ENCODE peak calls at places on chromosomes 12 and 14, in four cellular contexts. U is OCI-LY7, S is DND-41, A is heart right ventricle. D is an unnamed sample. For H3K4me1, the result is how much of the 10 kb centered on the place peaks cover.

GRCh38 chr14:102908766-102909455 is 13.6 kb upstream of the AMN start:
- DNase-seq in A (no peak), U (no peak), S (no peak), D (no peak)

GRCh38 chr14:30573203-30573814 is 14.4 kb downstream of the G2E3 start:
- DNase-seq in U (no peak), S (no peak), A (no peak), D (no peak)

GRCh38 chr12:101018540-101018939 is 191.5 kb downstream of the SLC5A8 start:
- DNase-seq in U (no peak), A (no peak), S (no peak), D (no peak)

GRCh38 chr12:9711664-9712063 is 21.2 kb downstream of the CLECL1 start:
- DNase-seq in A (no peak), U (no peak), S (no peak), D (no peak)

GRCh38 chr12:94545937-94546771 is 86.5 kb upstream of the CEP83 start:
- DNase-seq in S (no peak), A (peak), U (peak), D (peak)

GRCh38 chr14:67551940-67552339 is 18.9 kb downstream of the PLEKHH1 start:
- DNase-seq in U (no peak), A (no peak), S (no peak), D (no peak)

GRCh38 chr12:106249411-106250135 is 1.8 kb upstream of the CKAP4 start:
- DNase-seq in S (no peak), U (peak), A (no peak), D (no peak)

GRCh38 chr14:97713023-97713422 is 915.8 kb downstream of the VRK1 start:
- DNase-seq in U (no peak), S (no peak), A (no peak), D (no peak)

GRCh38 chr14:21454843-21455550 is 926 bp downstream of the CHD8 start:
- DNase-seq in A (no peak), U (peak), S (no peak), D (no peak)

GRCh38 chr12:25069221-25069620 is 120.3 kb upstream of the BCAT1 start:
- DNase-seq in A (no peak), U (no peak), S (no peak), D (no peak)

GRCh38 chr14:104886690-104887622 is 21.9 kb downstream of the CEP170B start:
- DNase-seq in U (no peak), A (no peak), S (no peak), D (no peak)

GRCh38 chr14:103451401-103451800 is 66.2 kb downstream of the MARK3 start:
- DNase-seq in U (no peak), S (no peak), A (no peak), D (no peak)

GRCh38 chr12:1977109-1977508 is 27.1 kb downstream of the DCP1B start:
- DNase-seq in S (no peak), A (no peak), U (no peak), D (no peak)

GRCh38 chr14:24032727-24033418 is 18.9 kb upstream of the CARMIL3 start:
- DNase-seq in A (no peak), S (no peak), U (no peak), D (no peak)

GRCh38 chr12:22287776-22288621 is 46.5 kb downstream of the ST8SIA1 start:
- DNase-seq in U (no peak), S (peak), A (no peak), D (no peak)

GRCh38 chr12:53495903-53496751 is 3.1 kb downstream of the MAP3K12 start:
- DNase-seq in A (peak), U (no peak), S (no peak), D (peak)
- H3K4me1 ChIP-seq in A (half or more), U (half or more), S (half or more), D (under half)

DNA sequence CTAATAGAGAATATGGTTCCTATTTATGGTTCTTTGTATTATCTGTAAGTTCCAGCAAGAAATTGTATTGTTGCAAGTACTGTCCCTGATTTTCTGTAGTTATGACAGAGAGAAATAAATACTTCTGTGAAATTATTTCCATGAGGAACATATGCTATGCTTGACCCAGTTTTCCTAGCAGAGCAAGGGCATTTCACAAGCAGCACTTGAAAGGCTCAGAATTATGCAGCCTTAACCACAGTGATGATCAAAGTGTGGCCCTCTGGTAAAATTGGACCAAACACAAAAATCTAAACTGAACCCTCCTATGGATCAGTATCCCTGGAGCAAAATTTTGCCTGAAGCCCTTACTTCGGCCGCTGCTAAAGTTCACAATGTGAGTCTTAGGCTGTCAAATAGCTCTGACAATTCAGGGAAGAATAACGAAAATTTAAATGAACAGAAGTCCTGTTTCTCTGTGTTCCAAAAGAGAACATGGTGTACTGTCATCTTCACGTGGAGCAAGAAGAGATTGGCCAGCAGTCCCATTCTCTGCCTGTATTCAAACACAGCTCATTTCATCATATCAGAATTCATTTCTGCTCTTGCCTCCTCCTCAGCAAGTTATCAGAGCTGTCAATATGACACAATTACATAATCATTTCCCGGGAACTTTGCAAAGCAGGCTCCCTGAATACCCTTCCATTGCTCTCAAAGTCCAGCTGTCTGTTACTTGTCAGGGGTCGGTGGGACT is 471.9 kb downstream of the RPS29 start:
- DNase-seq in A (no peak), U (no peak), S (no peak), D (no peak)
- H3K4me3 ChIP-seq in A (no peak), U (no peak), S (no peak), D (no peak)

DNA sequence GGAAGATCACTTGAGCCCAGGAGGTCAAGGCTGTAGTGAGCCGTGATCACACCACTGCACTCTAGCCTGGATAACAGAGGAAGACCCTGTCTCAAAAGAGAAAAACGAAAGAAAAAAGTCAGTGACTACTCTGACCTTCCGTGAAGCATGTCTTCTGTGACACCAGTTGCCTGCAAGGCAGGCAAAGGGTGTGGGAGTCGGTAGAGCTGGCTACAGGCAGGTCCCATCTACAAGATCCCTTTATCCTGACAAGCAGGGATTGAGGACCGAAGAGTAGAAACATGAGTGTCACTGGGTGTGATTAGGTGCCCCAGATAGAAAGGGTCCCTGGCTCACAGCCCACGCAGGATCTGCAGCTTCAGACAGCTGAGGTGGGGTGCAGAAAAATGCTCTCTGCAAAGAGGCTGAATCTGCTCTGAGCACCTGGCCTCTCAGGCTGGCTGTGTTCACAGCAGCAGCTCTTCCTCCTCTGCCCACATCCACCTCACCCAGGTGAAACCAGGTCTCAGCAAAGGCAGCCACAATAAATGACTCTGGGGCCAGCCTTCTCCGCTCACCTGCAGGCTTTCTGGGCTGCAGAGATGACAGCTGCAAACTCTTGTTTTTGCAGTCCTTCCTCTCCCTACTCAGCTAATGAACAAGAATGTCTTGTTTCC is 28.6 kb upstream of the HSP90B1 start:
- DNase-seq in U (no peak), S (no peak), A (no peak), D (no peak)
- H3K4me1 ChIP-seq in U (under half), S (under half), A (under half), D (under half)

DNA sequence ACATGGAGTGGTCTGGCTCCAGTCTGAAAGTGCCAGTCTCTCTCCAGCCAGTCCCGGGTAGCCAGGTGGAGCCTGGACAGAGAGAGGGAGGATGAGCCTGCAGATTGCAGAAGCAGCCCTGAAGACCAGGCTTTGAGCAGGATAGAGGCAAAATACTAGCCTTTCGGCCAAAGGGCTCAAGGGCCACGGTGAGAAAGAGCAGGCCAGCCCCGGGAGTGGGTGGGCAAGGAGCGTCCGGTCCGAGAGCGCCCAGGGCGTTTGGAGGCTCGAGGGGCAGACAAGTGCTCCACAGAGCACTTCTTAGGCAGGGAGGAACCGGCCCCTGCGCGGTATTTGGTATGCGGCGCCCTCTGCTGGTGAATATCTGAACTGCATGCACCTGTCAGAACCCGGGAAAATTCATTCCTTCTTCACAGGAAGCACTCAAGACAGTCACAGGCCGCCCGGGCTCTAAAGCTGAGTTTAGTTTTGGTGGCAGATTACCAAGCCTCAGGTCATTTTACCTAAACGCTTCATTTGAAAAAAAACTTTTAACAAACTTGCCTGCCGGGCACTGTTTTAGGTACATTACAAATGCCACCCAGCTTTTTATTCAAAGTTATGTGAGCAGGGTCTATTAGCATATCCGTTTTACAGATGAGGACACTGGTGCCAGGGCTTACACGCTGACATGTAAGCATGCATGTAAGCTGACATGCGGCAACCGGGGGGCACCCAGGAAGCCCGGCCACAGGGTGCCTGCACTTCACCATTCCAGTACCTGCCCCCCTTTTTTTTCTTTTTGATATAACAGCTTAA is 21.0 kb upstream of the PSMC1 start:
- DNase-seq in U (peak), S (peak), A (peak), D (peak)
- H3K4me3 ChIP-seq in U (peak), S (no peak), A (no peak), D (no peak)

GRCh38 chr12:120229071-120229582 is 28.2 kb upstream of the RPLP0 start:
- DNase-seq in A (peak), S (no peak), U (peak), D (peak)

GRCh38 chr12:120229583-120230325 is 28.8 kb upstream of the RPLP0 start:
- DNase-seq in S (no peak), A (peak), U (no peak), D (no peak)

GRCh38 chr12:120230326-120230973 is 29.5 kb upstream of the RPLP0 start:
- DNase-seq in U (no peak), S (no peak), A (peak), D (peak)

GRCh38 chr12:120231316-120232011 is 30.6 kb upstream of the RPLP0 start:
- DNase-seq in A (peak), S (peak), U (peak), D (peak)

DNA sequence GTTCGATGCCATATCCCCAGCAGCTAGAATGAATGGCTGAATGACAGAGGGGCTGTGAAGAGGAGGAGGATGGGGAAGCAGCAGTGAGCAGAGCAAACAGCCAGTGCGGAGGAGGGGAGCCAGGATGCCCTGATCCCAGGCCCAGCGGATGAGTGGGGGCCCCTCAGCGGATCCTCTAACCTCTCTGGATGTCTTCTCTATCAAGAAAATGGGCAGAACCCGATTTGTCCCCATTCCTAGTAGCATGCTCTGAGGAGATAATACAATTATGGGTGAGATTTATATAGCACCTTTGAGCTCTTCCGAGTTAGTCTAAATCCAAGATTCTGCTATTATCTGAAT is 30.0 kb upstream of the RPLP0 start:
- DNase-seq in S (peak), A (no peak), U (no peak), D (no peak)
- H3K4me1 ChIP-seq in S (under half), A (half or more), U (half or more), D (half or more)

DNA sequence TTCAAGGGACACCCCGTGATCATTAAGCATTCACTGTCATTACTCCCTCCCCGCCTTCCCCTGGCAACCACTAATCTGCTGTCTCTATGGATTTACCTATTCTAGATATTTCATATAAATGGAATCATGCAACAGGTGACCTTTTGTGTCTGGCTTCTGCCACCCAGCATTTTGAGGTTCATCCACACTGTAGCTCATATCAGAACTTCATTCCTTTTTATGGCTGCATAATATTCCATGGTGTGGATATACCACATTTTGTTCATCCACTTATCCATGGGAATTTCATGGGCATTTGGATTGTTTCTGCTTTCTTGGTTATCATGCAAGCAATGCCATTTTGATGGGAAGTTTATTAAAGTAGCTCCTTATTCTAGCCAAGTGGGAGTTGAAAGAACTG is 184.2 kb upstream of the VASH1 start:
- DNase-seq in S (no peak), U (no peak), A (no peak), D (no peak)
- H3K4me3 ChIP-seq in S (no peak), U (no peak), A (no peak), D (no peak)

DNA sequence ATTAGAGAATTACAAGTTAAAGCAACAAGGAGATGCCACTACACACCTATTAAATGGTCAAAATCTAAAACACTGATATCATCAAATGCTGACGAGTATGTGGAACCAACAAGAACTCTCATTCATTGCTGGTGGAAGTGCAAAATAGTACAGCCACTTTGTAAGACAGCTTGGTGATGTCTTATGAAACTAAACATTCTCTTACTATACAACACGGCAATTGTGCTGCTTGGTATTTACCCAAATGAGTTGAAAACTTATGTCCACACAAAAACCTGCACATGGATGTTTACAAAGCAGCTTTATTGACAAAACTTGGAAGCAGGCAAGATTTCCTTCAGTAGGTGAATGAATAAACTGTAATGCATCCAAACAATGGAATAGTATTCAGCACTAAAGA is 3.2 kb downstream of the TMBIM4 start:
- DNase-seq in U (no peak), A (no peak), S (no peak), D (no peak)
- H3K4me1 ChIP-seq in U (under half), A (under half), S (under half), D (half or more)

DNA sequence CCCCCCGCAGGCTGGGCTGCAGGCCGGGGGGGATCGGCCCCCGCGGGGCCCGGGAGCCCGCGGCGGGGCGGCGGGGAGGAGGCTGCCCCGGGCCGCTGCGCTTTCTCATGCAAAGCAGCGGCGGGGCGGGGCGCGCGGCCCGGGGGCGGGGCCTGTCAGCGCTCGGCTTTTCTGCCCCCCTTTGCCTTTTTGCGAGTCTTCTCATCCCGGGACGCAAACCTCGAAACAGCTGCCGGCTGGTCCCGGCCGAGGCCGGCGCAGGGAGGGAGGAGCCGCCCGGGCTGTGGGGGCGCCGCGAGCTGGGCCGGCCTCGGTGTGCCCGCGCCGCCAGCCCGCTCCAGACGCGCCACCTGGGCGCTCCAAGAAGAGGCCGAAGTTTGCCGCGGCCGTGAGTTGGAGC is at the start of gene FZD10:
- DNase-seq in U (no peak), A (peak), S (no peak), D (peak)
- H3K4me3 ChIP-seq in U (no peak), A (peak), S (no peak), D (peak)

GRCh38 chr14:89534896-89535615 is 118.0 kb upstream of the FOXN3 start:
- DNase-seq in S (no peak), U (no peak), A (no peak), D (no peak)
- H3K4me1 ChIP-seq in S (under half), U (under half), A (under half), D (under half)

GRCh38 chr14:33925209-33925608 is 25.7 kb downstream of the EGLN3 start:
- DNase-seq in U (no peak), A (no peak), S (no peak), D (no peak)

GRCh38 chr14:33918256-33918655 is 32.6 kb downstream of the EGLN3 start:
- DNase-seq in S (no peak), A (no peak), U (no peak), D (no peak)

GRCh38 chr14:33916663-33917565 is 34.0 kb downstream of the EGLN3 start:
- DNase-seq in A (peak), S (no peak), U (no peak), D (no peak)

GRCh38 chr14:33917664-33918063 is 33.2 kb downstream of the EGLN3 start:
- DNase-seq in U (no peak), A (no peak), S (peak), D (no peak)

DNA sequence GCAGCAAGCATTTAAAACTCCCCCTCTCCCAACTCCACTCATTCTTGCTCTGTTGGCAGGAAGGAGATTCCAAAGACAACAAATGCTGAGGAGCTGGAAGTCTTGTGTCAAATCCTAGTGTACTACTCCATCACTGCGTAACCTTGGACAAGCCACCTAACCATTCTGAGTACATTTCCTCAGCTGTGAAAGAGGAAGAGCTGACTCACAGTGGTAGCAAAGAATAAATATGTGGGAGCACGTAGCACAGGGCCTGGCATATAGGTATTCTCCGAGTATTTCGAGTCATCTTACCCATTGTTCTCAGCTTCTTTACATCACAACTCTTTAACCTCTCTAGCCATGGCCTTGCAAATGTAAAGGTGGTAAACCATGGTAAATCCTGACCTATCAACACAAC is 28.7 kb downstream of the EGLN3 start:
- DNase-seq in S (no peak), A (no peak), U (no peak), D (no peak)
- H3K4me3 ChIP-seq in S (no peak), A (no peak), U (no peak), D (no peak)

D was measured in heart left ventricle.